ENCODE peak calls at places on chromosomes 12 and 14, in six cellular contexts. C is A549, K is H1, F is GM12878, D is HepG2, H is K562. A is an unnamed sample.

GRCh38 chr14:84087986-84088531 is 1441.9 kb upstream of the FLRT2 start:
- DNase-seq in H (no peak), C (no peak), K (no peak), F (no peak), D (no peak), A (no peak)

GRCh38 chr12:51335931-51336330 is 10.5 kb downstream of the CELA1 start:
- DNase-seq in F (no peak), K (no peak), C (no peak), H (no peak), D (no peak), A (no peak)

GRCh38 chr14:103828315-103828967 is 18.9 kb downstream of the PPP1R13B start:
- DNase-seq in K (no peak), H (no peak), C (no peak), F (no peak), D (no peak), A (no peak)

GRCh38 chr14:99129998-99130397 is 142.0 kb downstream of the BCL11B start:
- DNase-seq in C (no peak), D (no peak), H (no peak), K (no peak), F (no peak), A (no peak)

GRCh38 chr12:124169577-124169976 is 125.3 kb upstream of the RFLNA start:
- DNase-seq in H (peak), K (no peak), D (no peak), C (no peak), F (no peak), A (no peak)

GRCh38 chr14:20683896-20684661 is at the start of gene RNASE4:
- DNase-seq in C (peak), K (no peak), H (peak), F (peak), D (peak), A (peak)

GRCh38 chr14:104557086-104557485 is 22.5 kb upstream of the C14orf180 start:
- DNase-seq in C (no peak), D (no peak), F (no peak), K (no peak), H (no peak), A (no peak)

GRCh38 chr12:107779077-107779840 is 4.8 kb downstream of the ASCL4 start:
- DNase-seq in H (no peak), C (no peak), K (no peak), F (peak), D (no peak), A (no peak)

GRCh38 chr12:104684884-104685283 is 228.1 kb downstream of the CHST11 start:
- DNase-seq in D (no peak), C (no peak), K (no peak), H (no peak), F (no peak), A (no peak)

GRCh38 chr14:50311337-50311973 is 574 bp downstream of the L2HGDH start:
- DNase-seq in K (no peak), H (no peak), D (peak), F (no peak), C (peak), A (no peak)

GRCh38 chr12:25764892-25765291 is 193.6 kb upstream of the RASSF8 start:
- DNase-seq in C (no peak), H (no peak), D (no peak), F (no peak), K (no peak), A (no peak)

GRCh38 chr12:77013091-77013490 is 52.3 kb downstream of the E2F7 start:
- DNase-seq in F (no peak), H (no peak), C (no peak), K (no peak), D (no peak), A (no peak)

GRCh38 chr12:48823281-48823680 is 5.0 kb downstream of the CACNB3 start:
- DNase-seq in H (no peak), K (no peak), F (no peak), D (no peak), C (no peak), A (no peak)

GRCh38 chr12:48822139-48822538 is 3.8 kb downstream of the CACNB3 start:
- DNase-seq in K (no peak), H (no peak), F (no peak), C (no peak), D (no peak), A (no peak)

GRCh38 chr12:48822711-48823110 is 4.4 kb downstream of the CACNB3 start:
- DNase-seq in K (no peak), F (no peak), C (no peak), D (no peak), H (no peak), A (no peak)

GRCh38 chr12:48824905-48825304 is 6.6 kb downstream of the CACNB3 start:
- DNase-seq in H (no peak), K (no peak), C (no peak), F (no peak), D (no peak), A (no peak)

DNA sequence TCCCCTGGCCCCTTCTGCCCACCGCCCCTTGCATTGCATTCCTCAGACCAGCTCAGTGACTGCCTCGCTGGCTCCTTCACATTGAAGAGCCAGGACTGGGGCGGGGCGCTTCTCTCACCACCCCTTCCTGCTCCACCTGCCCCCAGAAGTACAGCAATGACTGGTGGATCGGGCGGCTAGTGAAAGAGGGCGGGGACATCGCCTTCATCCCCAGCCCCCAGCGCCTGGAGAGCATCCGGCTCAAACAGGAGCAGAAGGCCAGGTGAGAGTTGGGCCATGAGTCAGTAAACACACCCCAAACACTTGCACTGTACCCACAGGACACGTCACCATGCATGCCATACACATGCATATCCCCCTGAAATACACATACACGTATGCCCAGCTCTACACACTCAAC is 5.8 kb downstream of the CACNB3 start:
- DNase-seq in C (no peak), H (peak), F (no peak), D (no peak), K (no peak), A (no peak)
- H3K27ac ChIP-seq in C (no peak), H (no peak), F (no peak), D (no peak), K (no peak), A (no peak)

GRCh38 chr12:2177751-2178150 is 125.0 kb downstream of the CACNA1C start:
- DNase-seq in D (no peak), K (no peak), F (no peak), C (no peak), H (no peak), A (no peak)
- TF ChIP-seq MAX in D (no peak), K (no peak), F (no peak), C (no peak), H (no peak), A (no peak)

GRCh38 chr14:58283730-58284129 is 14.6 kb upstream of the ARID4A start:
- DNase-seq in H (no peak), D (peak), C (no peak), K (no peak), F (no peak), A (no peak)
- H3K27ac ChIP-seq in H (no peak), D (no peak), C (no peak), K (no peak), F (no peak), A (no peak)

GRCh38 chr12:47551426-47551851 is 154.4 kb downstream of the RPAP3 start:
- DNase-seq in D (no peak), F (no peak), K (no peak), C (no peak), H (no peak), A (no peak)
- TF ChIP-seq MAX in D (no peak), F (no peak), K (no peak), C (no peak), H (no peak), A (no peak)